ENCODE peak calls at places on chromosome 17, in ten cellular contexts. R is IMR-90, A is lung, M is tibial nerve, C is HCT116, I is osteoblast, G is thoracic aorta, F is cardiac muscle cell, S is A549, B is fibroblast of lung. L is an unnamed sample.

GRCh38 chr17:5665164-5665563 is 80.9 kb upstream of the NLRP1 start:
- DNase-seq in B (no peak), R (no peak), F (peak; percentile 19), I (no peak), A (no peak), G (no peak), C (no peak), M (no peak), S (no peak), L (no peak)

GRCh38 chr17:13947499-13947898 is 121.8 kb upstream of the COX10 start:
- DNase-seq in G (no peak), S (no peak), A (no peak), C (no peak), I (no peak), B (no peak), F (no peak), R (no peak), M (no peak), L (no peak)

GRCh38 chr17:60381958-60382357 is 10.0 kb downstream of the USP32 start:
- DNase-seq in B (no peak), F (no peak), R (no peak), I (no peak), C (no peak), S (no peak), M (no peak), G (no peak), A (no peak), L (no peak)

GRCh38 chr17:22516861-22517636 is 824.7 kb downstream of the KCNJ18 start:
- DNase-seq in G (no peak), R (no peak), F (no peak), A (no peak), S (no peak), B (no peak), C (no peak), I (no peak), M (no peak), L (no peak)

GRCh38 chr17:34816806-34817205 is 144.5 kb downstream of the CCT6B start:
- DNase-seq in G (no peak), C (no peak), R (no peak), S (no peak), M (no peak), B (no peak), F (no peak), A (no peak), I (no peak), L (no peak)

GRCh38 chr17:72687941-72688340 is 404.5 kb downstream of the SLC39A11 start:
- DNase-seq in G (no peak), F (peak; percentile 78), B (no peak), M (no peak), S (no peak), A (no peak), I (no peak), R (no peak), C (no peak), L (no peak)

GRCh38 chr17:1562178-1562643 is 381 bp downstream of the PITPNA start:
- DNase-seq in B (no peak), C (no peak), M (no peak), R (no peak), I (peak; percentile 96), G (no peak), A (peak; percentile 55), S (no peak), F (peak; percentile 74), L (no peak)

GRCh38 chr17:19003966-19004600 is 481 bp downstream of the FAM83G start:
- DNase-seq in B (peak; percentile 17), S (peak; percentile 58), G (no peak), R (peak; percentile 36), A (no peak), I (peak; percentile 95), C (no peak), F (peak; percentile 18), M (no peak), L (no peak)

GRCh38 chr17:62995377-62995885 is 29.4 kb downstream of the TANC2 start:
- DNase-seq in M (no peak), C (peak; percentile 38), B (peak; percentile 65), G (no peak), A (no peak), F (peak; percentile 40), I (no peak), S (peak; percentile 58), R (peak; percentile 43), L (peak; percentile 43)

GRCh38 chr17:66900126-66901010 is 64.1 kb upstream of the CACNG4 start:
- DNase-seq in M (no peak), I (no peak), C (peak; percentile 28), A (no peak), B (peak; percentile 37), G (no peak), R (peak; percentile 55), S (peak; percentile 39), F (no peak), L (no peak)

DNA sequence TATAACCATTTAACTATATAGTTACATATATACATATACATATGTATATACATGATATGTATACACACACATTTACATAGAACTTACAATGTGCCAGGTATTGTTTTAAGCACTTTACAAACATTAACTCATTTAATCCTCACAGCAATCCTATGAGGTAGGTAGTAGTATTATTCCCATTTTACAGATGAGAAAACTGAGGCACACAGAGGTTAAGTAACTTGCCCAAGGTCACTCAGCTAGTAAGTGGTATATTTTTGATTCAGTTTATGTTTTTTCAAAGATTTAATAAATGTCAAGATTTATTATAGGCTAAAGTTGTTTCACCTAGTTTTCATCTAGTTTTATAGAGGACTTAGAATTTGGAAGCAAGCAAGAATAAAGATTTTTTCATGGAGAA is 6.6 kb downstream of the KRT222 start:
- DNase-seq in I (no peak), C (no peak), F (no peak), B (no peak), R (no peak), G (no peak), S (no peak), A (no peak), M (no peak), L (no peak)
- H3K27ac ChIP-seq in I (no peak overlapping the region), C (no peak overlapping the region), F (no peak overlapping the region), B (no peak overlapping the region), R (no peak overlapping the region), G (no peak overlapping the region), S (no peak overlapping the region), A (no peak overlapping the region), M (no peak overlapping the region), L (no peak overlapping the region)

GRCh38 chr17:78903101-78903779 is at the start of gene CEP295NL:
- DNase-seq in S (peak; percentile 57), I (peak; percentile 88), R (peak; percentile 63), F (peak; percentile 48), M (no peak), A (no peak), C (no peak), B (peak; percentile 49), G (no peak), L (no peak)

GRCh38 chr17:78899361-78900260 is 3.4 kb downstream of the CEP295NL start:
- DNase-seq in F (peak; percentile 44), R (no peak), G (no peak), M (no peak), C (no peak), A (peak; percentile 68), B (peak; percentile 45), S (no peak), I (peak; percentile 89), L (no peak)

GRCh38 chr17:78901806-78902205 is 1.2 kb downstream of the CEP295NL start:
- DNase-seq in G (no peak), S (no peak), B (no peak), A (no peak), I (peak; percentile 60), M (no peak), R (no peak), F (no peak), C (no peak), L (no peak)

GRCh38 chr17:78898947-78899346 is 4.1 kb downstream of the CEP295NL start:
- DNase-seq in R (no peak), F (no peak), M (no peak), S (no peak), G (no peak), C (no peak), B (no peak), I (no peak), A (no peak), L (no peak)

DNA sequence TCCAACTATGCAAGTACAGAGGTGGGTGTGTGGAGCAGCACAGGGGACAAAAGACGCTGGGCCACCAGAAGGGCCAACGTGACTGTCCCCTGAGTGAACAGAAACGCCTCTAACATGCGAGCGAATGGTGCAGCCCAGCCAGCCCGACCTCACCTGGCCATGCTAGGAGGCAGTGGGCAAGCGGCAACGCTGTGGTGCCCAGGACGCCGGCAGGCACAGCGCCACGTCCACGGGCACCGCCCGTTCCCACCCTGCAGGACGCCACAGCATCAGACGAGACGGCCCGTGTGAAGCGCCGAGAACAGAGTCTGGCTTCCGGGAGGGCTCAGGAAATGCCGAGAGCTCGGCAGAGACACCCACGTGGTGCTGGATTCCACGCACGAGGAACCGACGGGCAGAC is 2.2 kb downstream of the CEP295NL start:
- DNase-seq in G (no peak), S (no peak), M (no peak), C (no peak), F (no peak), B (no peak), A (no peak), R (no peak), I (no peak), L (no peak)
- H3K27ac ChIP-seq in G (no peak overlapping the region), S (no peak overlapping the region), M (peak overlapping the region; percentile 90), C (no peak overlapping the region), F (no peak overlapping the region), B (no peak overlapping the region), A (no peak overlapping the region), R (no peak overlapping the region), I (no peak overlapping the region), L (no peak overlapping the region)

DNA sequence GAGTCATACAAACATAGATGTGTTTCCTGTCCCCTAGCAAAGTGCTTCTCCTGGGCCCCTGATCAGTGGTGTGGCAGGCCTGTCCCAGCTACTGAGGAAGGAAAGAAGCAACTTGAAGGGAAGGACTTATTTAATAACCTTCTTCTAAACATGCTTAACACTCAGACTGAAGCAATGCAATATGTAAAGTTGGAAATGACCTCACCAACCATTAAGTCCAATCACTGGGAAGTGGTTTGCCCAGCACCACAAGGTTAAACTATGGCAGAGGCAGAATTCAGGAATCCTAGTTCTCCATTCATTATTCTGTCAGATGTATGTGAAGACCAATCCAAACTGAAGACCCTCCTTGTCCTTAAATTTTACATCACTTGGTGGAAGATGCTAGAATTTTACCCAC is 39.1 kb downstream of the CENPV start:
- DNase-seq in G (no peak), C (no peak), M (no peak), R (peak; percentile 79), S (no peak), I (peak; percentile 41), A (no peak), F (no peak), B (no peak), L (no peak)
- H3K27ac ChIP-seq in G (no peak overlapping the region), C (no peak overlapping the region), M (no peak overlapping the region), R (no peak overlapping the region), S (no peak overlapping the region), I (no peak overlapping the region), A (no peak overlapping the region), F (no peak overlapping the region), B (no peak overlapping the region), L (no peak overlapping the region)

DNA sequence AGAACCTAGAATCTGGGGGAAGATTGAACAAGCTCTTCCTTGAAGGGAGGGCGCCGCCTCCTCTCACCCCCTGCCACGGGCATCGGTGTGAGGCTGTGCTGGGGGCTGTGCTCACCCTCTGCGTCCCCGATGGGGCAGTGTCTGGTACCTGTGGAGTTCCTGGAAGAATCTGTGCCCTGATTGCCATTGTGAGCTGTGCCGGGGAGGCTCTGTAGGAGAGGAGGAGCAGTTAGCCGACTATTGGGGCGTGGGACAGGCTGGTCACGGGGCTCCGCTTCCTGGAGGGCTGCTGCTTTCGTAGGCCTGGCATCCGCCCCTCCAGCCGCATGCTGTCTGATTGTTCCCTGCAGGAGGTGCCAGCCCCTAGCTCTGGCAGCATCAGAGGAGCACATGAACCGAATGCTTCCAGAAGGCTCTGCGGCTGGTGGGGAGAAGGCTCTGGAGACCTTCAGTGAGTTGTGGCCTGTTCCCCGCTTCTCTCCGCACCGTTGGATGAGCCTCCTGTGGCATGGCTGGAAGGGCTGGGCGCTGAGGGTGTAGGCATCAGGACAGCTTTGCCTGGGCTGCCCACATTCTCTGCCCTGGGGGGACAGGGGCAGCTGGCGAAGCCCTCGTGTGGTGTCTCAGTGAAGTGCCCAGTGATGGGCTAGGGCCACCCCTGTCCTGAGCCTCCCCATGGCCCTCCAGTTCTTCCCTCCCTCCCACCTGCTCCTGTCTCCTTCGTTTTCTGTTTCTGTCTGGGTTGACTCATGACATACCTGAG is 86.9 kb downstream of the SEC14L1 start:
- DNase-seq in C (no peak), B (no peak), I (peak; percentile 38), R (no peak), S (no peak), M (no peak), F (no peak), A (no peak), G (no peak), L (no peak)
- H3K27ac ChIP-seq in C (no peak overlapping the region), B (no peak overlapping the region), I (no peak overlapping the region), R (no peak overlapping the region), S (peak overlapping the region; percentile 19), M (peak overlapping the region; percentile 76), F (peak overlapping the region; percentile 35), A (no peak overlapping the region), G (no peak overlapping the region), L (no peak overlapping the region)